ENCODE peak calls at places on chromosomes 11 and 22, in six cellular contexts. Z is nephron progenitor cell, N is spleen, R is endothelial cell, O is suprapubic skin, Y is choroid plexus epithelial cell. I is an unnamed sample.

GRCh38 chr11:112227002-112227401 is 774 bp downstream of the PTS start:
- DNase-seq in Z (no peak), N (no peak), R (no peak), O (no peak), Y (peak; percentile 60), I (peak; percentile 60)

GRCh38 chr11:33692013-33692504 is 8.6 kb downstream of the C11orf91 start:
- DNase-seq in Z (no peak), N (no peak), R (no peak), O (no peak), Y (peak; percentile 99), I (peak; percentile 98)

GRCh38 chr22:37187891-37188761 is at the start of gene C1QTNF6:
- DNase-seq in Z (peak; percentile 58), N (peak; percentile 75), R (peak; percentile 55), O (peak; percentile 68), Y (no peak), I (peak; percentile 60)

GRCh38 chr22:45164217-45165123 is 745 bp downstream of the NUP50 start:
- DNase-seq in Z (peak; percentile 72), N (peak; percentile 91), R (peak; percentile 47), O (peak; percentile 72), Y (peak; percentile 39), I (peak; percentile 23)

GRCh38 chr22:46115388-46115678 is 35.0 kb upstream of the PPARA start:
- DNase-seq in Z (no peak), N (no peak), R (no peak), O (no peak), Y (no peak), I (no peak)

GRCh38 chr22:49365191-49365837 is 462.4 kb downstream of the BRD1 start:
- DNase-seq in Z (no peak), N (peak; percentile 49), R (peak; percentile 1), O (peak; percentile 22), Y (no peak), I (no peak)

GRCh38 chr11:133227674-133228111 is 304.6 kb downstream of the OPCML start:
- DNase-seq in Z (no peak), N (no peak), R (no peak), O (no peak), Y (no peak), I (no peak)

GRCh38 chr11:75728992-75729391 is 11.4 kb downstream of the MOGAT2 start:
- DNase-seq in Z (no peak), N (peak; percentile 4), R (no peak), O (no peak), Y (no peak), I (no peak)

GRCh38 chr22:24894998-24895397 is 51.5 kb downstream of the LHFPL7 start:
- DNase-seq in Z (peak; percentile 8), N (no peak), R (no peak), O (peak; percentile 74), Y (peak; percentile 90), I (peak; percentile 87)

GRCh38 chr11:62791501-62792192 is at the start of gene TMEM223:
- DNase-seq in Z (peak; percentile 89), N (peak; percentile 98), R (peak; percentile 83), O (peak; percentile 90), Y (peak; percentile 84), I (peak; percentile 65)

GRCh38 chr11:87173185-87174039 is 135.7 kb downstream of the TMEM135 start:
- DNase-seq in Z (no peak), N (no peak), R (no peak), O (no peak), Y (peak; percentile 81), I (peak; percentile 41)

GRCh38 chr22:50186181-50186731 is 543 bp downstream of the TRABD start:
- DNase-seq in Z (peak; percentile 55), N (peak; percentile 89), R (no peak), O (no peak), Y (no peak), I (no peak)

GRCh38 chr11:74097838-74098237 is 73.0 kb downstream of the C2CD3 start:
- DNase-seq in Z (no peak), N (no peak), R (no peak), O (no peak), Y (no peak), I (no peak)

GRCh38 chr22:46731246-46732040 is 6.6 kb downstream of the CERK start:
- DNase-seq in Z (peak; percentile 65), N (no peak), R (no peak), O (no peak), Y (no peak), I (no peak)

GRCh38 chr11:27040302-27041115 is at the start of gene BBOX1:
- DNase-seq in Z (no peak), N (no peak), R (no peak), O (no peak), Y (no peak), I (no peak)

GRCh38 chr11:104694259-104695070 is 203.8 kb downstream of the CASP12 start:
- DNase-seq in Z (no peak), N (no peak), R (no peak), O (no peak), Y (peak; percentile 62), I (peak; percentile 95)

GRCh38 chr22:29956680-29957079 is 73.7 kb downstream of the MTMR3 start:
- DNase-seq in Z (no peak), N (no peak), R (no peak), O (no peak), Y (no peak), I (no peak)

GRCh38 chr22:45537734-45538181 is 35.1 kb downstream of the FBLN1 start:
- DNase-seq in Z (no peak), N (no peak), R (no peak), O (peak; percentile 87), Y (peak; percentile 97), I (peak; percentile 88)

GRCh38 chr11:32580967-32581366 is 2.7 kb upstream of the EIF3M start:
- DNase-seq in Z (no peak), N (no peak), R (no peak), O (no peak), Y (peak; percentile 95), I (peak; percentile 45)

GRCh38 chr11:77082838-77083552 is 16.2 kb downstream of the CAPN5 start:
- DNase-seq in Z (no peak), N (peak; percentile 88), R (no peak), O (peak; percentile 71), Y (peak; percentile 79), I (peak; percentile 60)

GRCh38 chr11:2534131-2534956 is 89.5 kb downstream of the KCNQ1 start:
- DNase-seq in Z (no peak), N (peak; percentile 74), R (no peak), O (peak; percentile 54), Y (peak; percentile 7), I (no peak)

GRCh38 chr11:57425565-57426438 is 1.1 kb downstream of the SLC43A3 start:
- DNase-seq in Z (no peak), N (peak; percentile 79), R (no peak), O (peak; percentile 78), Y (no peak), I (peak; percentile 80)

GRCh38 chr11:12263141-12263693 is 114.2 kb upstream of the PARVA start:
- DNase-seq in Z (no peak), N (no peak), R (no peak), O (no peak), Y (no peak), I (peak; percentile 68)

GRCh38 chr22:22515890-22516289 is 4.2 kb downstream of the ZNF280A start:
- DNase-seq in Z (no peak), N (no peak), R (no peak), O (no peak), Y (no peak), I (no peak)

GRCh38 chr11:14253437-14253836 is 105.5 kb downstream of the RRAS2 start:
- DNase-seq in Z (no peak), N (no peak), R (no peak), O (no peak), Y (peak; percentile 18), I (no peak)
- TF ChIP-seq CTCF in Z (no peak), N (no peak), R (no peak), O (no peak), Y (no peak), I (no peak)

DNA sequence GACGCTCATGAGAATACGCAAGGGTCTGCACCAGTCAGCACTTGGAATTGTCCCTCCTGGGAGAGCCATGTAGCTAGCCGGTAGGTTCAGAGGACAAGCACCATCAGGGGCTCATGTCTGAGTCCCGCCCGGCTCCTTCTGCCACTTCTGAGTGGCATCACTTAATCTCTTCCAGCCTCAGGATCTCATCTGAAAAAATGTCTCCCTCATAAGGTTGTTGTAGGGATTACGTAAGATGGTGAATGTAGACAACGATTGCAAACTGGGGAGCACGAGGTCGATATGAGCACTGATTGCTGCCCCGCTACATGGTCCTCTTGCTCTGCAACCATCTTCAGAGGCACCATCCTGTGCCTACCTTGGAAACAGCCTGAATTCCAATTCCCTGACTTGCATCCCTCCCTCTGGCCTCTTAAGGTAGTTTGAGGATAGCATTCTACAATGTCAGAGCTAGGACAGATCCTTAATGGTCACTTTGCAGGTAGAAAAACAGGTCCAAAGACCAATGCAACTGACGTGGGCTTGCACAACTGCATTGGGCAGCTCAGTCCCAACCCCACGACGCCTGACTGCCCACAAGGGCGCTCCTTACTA is 115.8 kb upstream of the TMEM45B start:
- DNase-seq in Z (no peak), N (no peak), R (no peak), O (no peak), Y (peak; percentile 4), I (no peak)
- TF ChIP-seq CTCF in Z (no peak), N (no peak), R (no peak), O (no peak), Y (peak; percentile 24), I (no peak)

GRCh38 chr11:65266210-65266609 is 4.4 kb downstream of the POLA2 start:
- DNase-seq in Z (no peak), N (no peak), R (no peak), O (no peak), Y (no peak), I (peak; percentile 40)
- TF ChIP-seq CTCF in Z (no peak), N (peak; percentile 31), R (no peak), O (no peak), Y (peak; percentile 9), I (peak; percentile 74)

GRCh38 chr22:39677967-39678366 is 107.4 kb downstream of the CACNA1I start:
- DNase-seq in Z (no peak), N (no peak), R (no peak), O (no peak), Y (no peak), I (no peak)
- TF ChIP-seq CTCF in Z (no peak), N (no peak), R (no peak), O (no peak), Y (no peak), I (no peak)

GRCh38 chr11:59144579-59145345 is 2.1 kb downstream of the FAM111A start:
- DNase-seq in Z (peak; percentile 57), N (peak; percentile 92), R (peak; percentile 70), O (peak; percentile 90), Y (peak; percentile 89), I (peak; percentile 86)
- TF ChIP-seq CTCF in Z (no peak), N (no peak), R (no peak), O (peak; percentile 6), Y (no peak), I (peak; percentile 6)